ENCODE peak calls at places on chromosomes 2 and 18, in six cellular contexts. U, N, G, D, H and A are unnamed samples.

GRCh38 chr2:111205774-111206173 is 85.1 kb downstream of the BCL2L11 start:
- DNase-seq in D (no peak), N (no peak), H (no peak), U (no peak), G (no peak), A (no peak)

GRCh38 chr2:47799210-47799609 is 16.3 kb downstream of the MSH6 start:
- DNase-seq in U (no peak), D (no peak), H (no peak), G (no peak), N (no peak), A (no peak)

GRCh38 chr2:204695506-204695905 is 150.2 kb downstream of the PARD3B start:
- DNase-seq in D (no peak), H (no peak), N (no peak), G (no peak), U (no peak), A (no peak)

GRCh38 chr2:47725808-47726207 is 57.1 kb upstream of the MSH6 start:
- DNase-seq in D (no peak), N (no peak), U (no peak), H (no peak), G (peak; percentile 59), A (no peak)

GRCh38 chr2:17107131-17107530 is 411.1 kb downstream of the RAD51AP2 start:
- DNase-seq in G (no peak), U (no peak), H (no peak), N (no peak), D (no peak), A (no peak)

GRCh38 chr18:9380571-9381390 is 46.2 kb downstream of the TWSG1 start:
- DNase-seq in G (peak; percentile 59), D (no peak), U (no peak), H (no peak), N (no peak), A (no peak)

GRCh38 chr18:55224086-55224625 is 264.9 kb upstream of the CCDC68 start:
- DNase-seq in N (no peak), U (no peak), D (no peak), H (no peak), G (no peak), A (no peak)

GRCh38 chr2:88048541-88048940 is 7.0 kb downstream of the KRCC1 start:
- DNase-seq in N (no peak), G (no peak), U (no peak), H (no peak), D (no peak), A (no peak)

GRCh38 chr2:23900133-23900926 is 26.6 kb downstream of the ATAD2B start:
- DNase-seq in G (no peak), D (peak; percentile 31), H (no peak), U (no peak), N (no peak), A (no peak)

DNA sequence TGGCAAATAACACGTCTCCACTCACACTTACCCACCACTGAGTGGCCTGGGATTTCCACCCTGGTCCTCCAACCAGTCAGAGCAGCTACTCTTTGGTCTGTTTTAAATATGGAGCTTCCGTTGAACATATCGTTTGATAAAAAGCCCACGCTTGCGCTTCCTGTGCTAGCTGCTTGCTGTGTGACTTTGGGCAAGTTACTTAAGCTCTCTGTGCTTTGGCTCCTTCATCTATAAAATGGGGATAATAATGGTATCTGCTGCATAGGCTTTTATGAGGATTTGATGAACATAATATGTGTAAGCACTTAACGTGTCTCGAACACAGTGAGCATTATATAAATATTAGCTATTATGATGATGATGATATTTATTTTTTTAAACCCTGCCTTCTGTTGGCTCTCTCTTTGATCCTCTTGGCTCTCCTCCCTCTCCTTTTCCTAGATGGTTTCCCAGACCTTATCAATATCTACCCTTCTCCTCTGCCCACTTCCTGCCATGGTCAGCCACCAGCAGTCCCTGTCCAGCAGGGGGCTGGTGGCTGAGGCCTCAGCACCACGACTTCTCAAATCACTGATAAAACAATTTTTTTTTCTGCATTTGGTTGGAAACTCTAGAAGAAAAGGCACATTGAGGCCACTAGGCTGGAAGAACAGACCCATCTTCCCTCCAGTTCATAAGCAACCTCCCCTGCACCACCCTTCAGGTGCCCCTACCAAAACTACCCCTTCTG is 191.9 kb downstream of the LOXHD1 start:
- DNase-seq in G (no peak), D (no peak), U (no peak), N (no peak), H (no peak), A (no peak)
- TF ChIP-seq CTCF in G (peak; percentile 23), D (no peak), U (peak; percentile 5), N (no peak), H (no peak), A (peak; percentile 18)

GRCh38 chr18:79518028-79518682 is 122.4 kb downstream of the NFATC1 start:
- DNase-seq in H (no peak), D (no peak), U (no peak), N (no peak), G (no peak), A (peak; percentile 38)
- H3K4me1 ChIP-seq in H (peaks cover 12% of the 10 kb centered on the region), D (peaks cover 18% of the 10 kb centered on the region), U (peaks cover 7% of the 10 kb centered on the region), N (peaks cover 11% of the 10 kb centered on the region), G (peaks cover 15% of the 10 kb centered on the region), A (no peaks in the 10 kb centered on the region)

GRCh38 chr2:98478088-98478551 is 33.5 kb downstream of the INPP4A start:
- DNase-seq in N (no peak), D (no peak), G (no peak), H (no peak), U (no peak), A (no peak)

GRCh38 chr2:98479959-98480524 is 35.4 kb downstream of the INPP4A start:
- DNase-seq in G (peak; percentile 73), U (peak; percentile 58), N (no peak), H (no peak), D (peak; percentile 82), A (peak; percentile 95)

GRCh38 chr2:98477506-98477905 is 32.8 kb downstream of the INPP4A start:
- DNase-seq in U (no peak), H (no peak), N (no peak), D (no peak), G (no peak), A (no peak)

GRCh38 chr2:98480598-98480997 is 35.9 kb downstream of the INPP4A start:
- DNase-seq in G (no peak), U (no peak), N (no peak), H (no peak), D (no peak), A (no peak)

DNA sequence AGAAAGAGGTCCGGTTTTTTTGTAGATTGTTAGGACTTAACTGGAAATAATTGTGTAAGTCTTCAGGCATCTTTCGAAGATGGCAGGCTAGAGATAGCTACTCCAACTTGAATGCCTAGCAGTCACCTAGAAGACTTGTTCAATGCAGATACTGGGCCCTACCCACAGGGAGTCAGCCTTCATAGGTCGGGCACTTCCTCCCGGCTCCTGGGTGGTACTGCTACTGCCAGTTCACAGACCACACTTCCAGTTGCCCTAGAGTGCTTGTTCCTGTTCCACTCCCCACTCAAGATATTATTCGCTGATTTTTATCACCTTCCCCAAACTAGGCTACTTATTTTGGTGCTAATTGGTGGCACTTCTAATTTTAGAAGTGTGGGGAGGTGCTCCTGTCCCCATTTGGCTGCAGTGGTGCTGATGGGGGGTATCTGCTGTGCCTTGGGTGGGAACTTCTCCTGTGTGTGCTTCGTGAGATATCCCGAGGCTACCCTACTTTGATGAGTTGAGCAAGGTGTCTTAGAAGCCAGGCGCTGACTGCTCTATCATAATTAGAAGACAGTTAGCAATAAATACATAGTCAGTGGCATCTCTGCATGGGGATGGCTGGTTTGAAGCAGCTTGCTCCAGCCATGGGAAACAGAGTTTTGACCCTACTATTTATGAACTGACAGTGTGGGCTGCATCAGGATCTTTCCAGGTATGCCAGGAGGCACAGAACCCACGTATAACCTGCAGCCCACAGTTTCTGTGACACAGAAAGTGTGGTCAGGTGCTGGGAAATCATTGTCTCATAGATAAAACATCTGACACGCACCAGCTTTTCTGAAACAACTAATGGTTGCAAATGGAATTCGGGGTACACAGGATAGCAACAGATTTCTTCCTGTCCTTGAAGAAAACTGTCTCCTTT is 34.5 kb downstream of the INPP4A start:
- DNase-seq in D (no peak), H (no peak), U (no peak), G (no peak), N (no peak), A (no peak)
- H3K4me3 ChIP-seq in D (no peak overlapping the region), H (no peak overlapping the region), U (no peak overlapping the region), G (no peak overlapping the region), N (peak overlapping the region; percentile 10), A (no peak overlapping the region)

GRCh38 chr2:46032161-46032813 is 264.9 kb upstream of the EPAS1 start:
- DNase-seq in D (no peak), N (no peak), U (no peak), G (no peak), H (no peak), A (no peak)

GRCh38 chr2:46030330-46030729 is 266.9 kb upstream of the EPAS1 start:
- DNase-seq in U (no peak), N (no peak), D (no peak), G (no peak), H (no peak), A (no peak)

GRCh38 chr2:46031124-46031523 is 266.1 kb upstream of the EPAS1 start:
- DNase-seq in D (no peak), N (no peak), U (no peak), G (no peak), H (no peak), A (no peak)

GRCh38 chr2:46026431-46026830 is 270.8 kb upstream of the EPAS1 start:
- DNase-seq in U (no peak), H (no peak), N (no peak), G (no peak), D (no peak), A (no peak)

GRCh38 chr2:46029332-46029811 is 267.8 kb upstream of the EPAS1 start:
- DNase-seq in N (no peak), G (peak; percentile 36), H (no peak), U (no peak), D (no peak), A (no peak)
- TF ChIP-seq CTCF in N (peak; percentile 21), G (peak; percentile 12), H (no peak), U (no peak), D (peak; percentile 12), A (peak; percentile 20)

GRCh38 chr2:226798422-226799210 is 1.0 kb downstream of the IRS1 start:
- DNase-seq in G (peak; percentile 55), H (no peak), N (no peak), U (peak; percentile 56), D (peak; percentile 83), A (peak; percentile 55)
- H3K4me1 ChIP-seq in G (peaks cover 24% of the 10 kb centered on the region), H (peaks cover 77% of the 10 kb centered on the region), N (peaks cover 8% of the 10 kb centered on the region), U (peaks cover 51% of the 10 kb centered on the region), D (peaks cover 54% of the 10 kb centered on the region), A (peaks cover 8% of the 10 kb centered on the region)

DNA sequence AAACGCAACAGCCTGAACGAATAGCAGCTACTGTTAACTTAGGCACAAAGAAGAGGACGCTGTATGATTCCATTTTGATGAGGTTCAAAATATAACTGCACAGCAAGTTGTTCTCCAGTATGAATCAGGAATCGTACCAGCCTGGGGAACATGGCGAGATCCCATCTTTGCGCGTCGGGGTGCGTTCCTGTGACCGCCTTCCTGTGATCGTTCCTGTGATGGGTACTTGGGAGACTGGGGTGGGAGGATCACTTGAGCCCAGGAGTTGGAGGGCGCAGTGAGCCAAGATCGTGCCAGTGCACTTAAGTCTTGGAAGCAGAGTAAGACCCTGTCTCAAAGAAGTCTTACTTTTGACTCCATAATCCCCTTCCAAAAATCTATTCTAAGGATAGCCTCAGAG is 951 bp upstream of the WDR33 start:
- DNase-seq in H (no peak), N (no peak), G (no peak), D (no peak), U (no peak), A (no peak)
- H3K4me3 ChIP-seq in H (no peak overlapping the region), N (peak overlapping the region; percentile 84), G (no peak overlapping the region), D (no peak overlapping the region), U (peak overlapping the region; percentile 79), A (peak overlapping the region; percentile 78)

GRCh38 chr18:23563377-23564043 is 22.8 kb downstream of the NPC1 start:
- DNase-seq in H (no peak), G (peak; percentile 50), N (no peak), D (no peak), U (no peak), A (no peak)
- TF ChIP-seq CTCF in H (no peak), G (no peak), N (no peak), D (no peak), U (no peak), A (no peak)